ENCODE peak calls at places on chromosome 16, in seven cellular contexts. T is tibial artery, F is AG09309, W is GM23248, B is ureter, M is type B pancreatic cell, Y is psoas muscle. S is an unnamed sample.

GRCh38 chr16:24988593-24989338 is 26.4 kb downstream of the ARHGAP17 start:
- DNase-seq in Y (no peak), M (no peak), T (no peak), F (no peak), B (peak; percentile 48), W (peak; percentile 88), S (peak; percentile 54)

GRCh38 chr16:51343411-51343810 is 192.3 kb upstream of the SALL1 start:
- DNase-seq in B (no peak), W (no peak), F (no peak), Y (no peak), M (no peak), T (no peak), S (no peak)

GRCh38 chr16:52069866-52070265 is 477.1 kb downstream of the TOX3 start:
- DNase-seq in M (no peak), Y (no peak), B (no peak), T (no peak), W (peak; percentile 43), F (no peak), S (no peak)

GRCh38 chr16:84643677-84644076 is 4.6 kb upstream of the KLHL36 start:
- DNase-seq in W (no peak), T (no peak), B (peak; percentile 61), Y (no peak), F (no peak), M (no peak), S (no peak)

GRCh38 chr16:84633622-84634021 is 14.7 kb upstream of the KLHL36 start:
- DNase-seq in Y (peak; percentile 93), T (peak; percentile 97), W (no peak), M (no peak), F (no peak), B (peak; percentile 63), S (peak; percentile 46)

GRCh38 chr16:84177740-84178070 is 9.2 kb downstream of the TAF1C start:
- DNase-seq in Y (no peak), T (no peak), M (no peak), W (peak; percentile 78), F (peak; percentile 7), B (no peak), S (no peak)

GRCh38 chr16:67241008-67241900 is 6.0 kb downstream of the FHOD1 start:
- DNase-seq in B (no peak), Y (peak; percentile 95), T (peak; percentile 87), F (peak; percentile 64), W (peak; percentile 92), M (no peak), S (peak; percentile 41)

GRCh38 chr16:30183961-30184429 is 593 bp downstream of the CORO1A start:
- DNase-seq in T (no peak), B (peak; percentile 62), Y (peak; percentile 51), F (no peak), W (no peak), M (no peak), S (no peak)

GRCh38 chr16:76670125-76670857 is 393.1 kb downstream of the CNTNAP4 start:
- DNase-seq in M (no peak), B (no peak), T (no peak), Y (no peak), F (no peak), W (no peak), S (no peak)

GRCh38 chr16:11528053-11528452 is 58.7 kb downstream of the LITAF start:
- DNase-seq in B (no peak), Y (no peak), M (no peak), W (no peak), T (no peak), F (no peak), S (no peak)

GRCh38 chr16:10181196-10182162 is 749 bp downstream of the GRIN2A start:
- DNase-seq in W (peak; percentile 68), F (no peak), M (peak; percentile 88), Y (peak; percentile 61), T (peak; percentile 74), B (peak; percentile 74), S (peak; percentile 14)

GRCh38 chr16:80973991-80974390 is 32.7 kb downstream of the CMC2 start:
- DNase-seq in T (no peak), W (peak; percentile 25), F (no peak), M (no peak), B (no peak), Y (no peak), S (no peak)

GRCh38 chr16:14275934-14276333 is 204.8 kb downstream of the MRTFB start:
- DNase-seq in T (no peak), B (no peak), M (no peak), Y (no peak), W (no peak), F (no peak), S (no peak)